ENCODE peak calls at places on chromosomes 6 and 20, in seven cellular contexts. One of them, this sample, is unnamed.

GRCh38 chr20:23841693-23842092 is 15.2 kb upstream of the CST2 start:
- DNase-seq in iris pigment epithelial cell: no peak
- DNase-seq in NCI-H748 treated with DMSO at 0.1 percent for 48 hours: no peak
- DNase-seq in amniotic stem cell: no peak
- DNase-seq in erythroblast: no peak
- DNase-seq in epithelial cell of esophagus: no peak
- DNase-seq in activated T-cell treated with anti-CD3 and anti-CD28 coated beads, Interleukin-2, amount 50 U/mL, for 72 hours: no peak
- DNase-seq in this sample: no peak

GRCh38 chr20:38642498-38642897 is 40.9 kb downstream of the ARHGAP40 start:
- DNase-seq in activated T-cell treated with anti-CD3 and anti-CD28 coated beads, Interleukin-2, amount 50 U/mL, for 72 hours: no peak
- DNase-seq in epithelial cell of esophagus: no peak
- DNase-seq in iris pigment epithelial cell: no peak
- DNase-seq in amniotic stem cell: no peak
- DNase-seq in NCI-H748 treated with DMSO at 0.1 percent for 48 hours: no peak
- DNase-seq in erythroblast: no peak
- DNase-seq in this sample: no peak

GRCh38 chr6:123575218-123575617 is 61.5 kb downstream of the TRDN start:
- DNase-seq in amniotic stem cell: no peak
- DNase-seq in iris pigment epithelial cell: no peak
- DNase-seq in erythroblast: no peak
- DNase-seq in epithelial cell of esophagus: no peak
- DNase-seq in activated T-cell treated with anti-CD3 and anti-CD28 coated beads, Interleukin-2, amount 50 U/mL, for 72 hours: no peak
- DNase-seq in NCI-H748 treated with DMSO at 0.1 percent for 48 hours: no peak
- DNase-seq in this sample: peak; percentile 82

GRCh38 chr20:24017160-24017761 is 28.7 kb upstream of the GGTLC1 start:
- DNase-seq in epithelial cell of esophagus: peak; percentile 58
- DNase-seq in iris pigment epithelial cell: no peak
- DNase-seq in erythroblast: no peak
- DNase-seq in NCI-H748 treated with DMSO at 0.1 percent for 48 hours: no peak
- DNase-seq in activated T-cell treated with anti-CD3 and anti-CD28 coated beads, Interleukin-2, amount 50 U/mL, for 72 hours: peak; percentile 26
- DNase-seq in amniotic stem cell: no peak
- DNase-seq in this sample: no peak

GRCh38 chr20:10323729-10324128 is 105.1 kb downstream of the SNAP25 start:
- DNase-seq in erythroblast: no peak
- DNase-seq in iris pigment epithelial cell: no peak
- DNase-seq in activated T-cell treated with anti-CD3 and anti-CD28 coated beads, Interleukin-2, amount 50 U/mL, for 72 hours: no peak
- DNase-seq in NCI-H748 treated with DMSO at 0.1 percent for 48 hours: no peak
- DNase-seq in epithelial cell of esophagus: no peak
- DNase-seq in amniotic stem cell: no peak
- DNase-seq in this sample: no peak

GRCh38 chr6:132333639-132334516 is 67.4 kb downstream of the MOXD1 start:
- DNase-seq in activated T-cell treated with anti-CD3 and anti-CD28 coated beads, Interleukin-2, amount 50 U/mL, for 72 hours: no peak
- DNase-seq in amniotic stem cell: no peak
- DNase-seq in iris pigment epithelial cell: peak; percentile 95
- DNase-seq in erythroblast: no peak
- DNase-seq in NCI-H748 treated with DMSO at 0.1 percent for 48 hours: no peak
- DNase-seq in epithelial cell of esophagus: peak; percentile 85
- DNase-seq in this sample: no peak

GRCh38 chr20:57470212-57470522 is 54.8 kb downstream of the CTCFL start:
- DNase-seq in activated T-cell treated with anti-CD3 and anti-CD28 coated beads, Interleukin-2, amount 50 U/mL, for 72 hours: no peak
- DNase-seq in epithelial cell of esophagus: no peak
- DNase-seq in erythroblast: no peak
- DNase-seq in NCI-H748 treated with DMSO at 0.1 percent for 48 hours: no peak
- DNase-seq in iris pigment epithelial cell: no peak
- DNase-seq in amniotic stem cell: no peak
- DNase-seq in this sample: no peak

GRCh38 chr6:47414517-47415167 is 62.9 kb upstream of the CD2AP start:
- DNase-seq in activated T-cell treated with anti-CD3 and anti-CD28 coated beads, Interleukin-2, amount 50 U/mL, for 72 hours: peak; percentile 6
- DNase-seq in amniotic stem cell: no peak
- DNase-seq in epithelial cell of esophagus: peak; percentile 23
- DNase-seq in erythroblast: peak; percentile 47
- DNase-seq in iris pigment epithelial cell: peak; percentile 54
- DNase-seq in NCI-H748 treated with DMSO at 0.1 percent for 48 hours: no peak
- DNase-seq in this sample: no peak

GRCh38 chr20:50193851-50194830 is 3.5 kb downstream of the CEBPB start:
- DNase-seq in activated T-cell treated with anti-CD3 and anti-CD28 coated beads, Interleukin-2, amount 50 U/mL, for 72 hours: peak; percentile 23
- DNase-seq in NCI-H748 treated with DMSO at 0.1 percent for 48 hours: no peak
- DNase-seq in epithelial cell of esophagus: no peak
- DNase-seq in erythroblast: peak; percentile 45
- DNase-seq in iris pigment epithelial cell: no peak
- DNase-seq in amniotic stem cell: no peak
- DNase-seq in this sample: no peak

GRCh38 chr6:94163877-94164276 is 744.5 kb upstream of the EPHA7 start:
- DNase-seq in activated T-cell treated with anti-CD3 and anti-CD28 coated beads, Interleukin-2, amount 50 U/mL, for 72 hours: no peak
- DNase-seq in amniotic stem cell: no peak
- DNase-seq in NCI-H748 treated with DMSO at 0.1 percent for 48 hours: no peak
- DNase-seq in iris pigment epithelial cell: no peak
- DNase-seq in erythroblast: no peak
- DNase-seq in epithelial cell of esophagus: no peak
- DNase-seq in this sample: no peak

GRCh38 chr6:134339216-134339615 is 21.3 kb upstream of the SGK1 start:
- DNase-seq in activated T-cell treated with anti-CD3 and anti-CD28 coated beads, Interleukin-2, amount 50 U/mL, for 72 hours: no peak
- DNase-seq in erythroblast: peak; percentile 11
- DNase-seq in epithelial cell of esophagus: no peak
- DNase-seq in NCI-H748 treated with DMSO at 0.1 percent for 48 hours: no peak
- DNase-seq in amniotic stem cell: no peak
- DNase-seq in iris pigment epithelial cell: no peak
- DNase-seq in this sample: no peak

GRCh38 chr6:42742116-42742894 is 3.6 kb downstream of the TBCC start:
- DNase-seq in NCI-H748 treated with DMSO at 0.1 percent for 48 hours: peak; percentile 34
- DNase-seq in erythroblast: no peak
- DNase-seq in epithelial cell of esophagus: peak; percentile 80
- DNase-seq in activated T-cell treated with anti-CD3 and anti-CD28 coated beads, Interleukin-2, amount 50 U/mL, for 72 hours: no peak
- DNase-seq in amniotic stem cell: no peak
- DNase-seq in iris pigment epithelial cell: peak; percentile 54
- DNase-seq in this sample: peak; percentile 80

GRCh38 chr20:17469631-17470030 is 61.5 kb downstream of the BFSP1 start:
- DNase-seq in epithelial cell of esophagus: no peak
- DNase-seq in activated T-cell treated with anti-CD3 and anti-CD28 coated beads, Interleukin-2, amount 50 U/mL, for 72 hours: no peak
- DNase-seq in iris pigment epithelial cell: no peak
- DNase-seq in NCI-H748 treated with DMSO at 0.1 percent for 48 hours: no peak
- DNase-seq in erythroblast: no peak
- DNase-seq in amniotic stem cell: no peak
- DNase-seq in this sample: no peak

GRCh38 chr6:68343901-68344300 is 291.2 kb upstream of the ADGRB3 start:
- DNase-seq in epithelial cell of esophagus: peak; percentile 58
- DNase-seq in erythroblast: peak; percentile 4
- DNase-seq in amniotic stem cell: no peak
- DNase-seq in NCI-H748 treated with DMSO at 0.1 percent for 48 hours: peak; percentile 77
- DNase-seq in activated T-cell treated with anti-CD3 and anti-CD28 coated beads, Interleukin-2, amount 50 U/mL, for 72 hours: peak; percentile 1
- DNase-seq in iris pigment epithelial cell: peak; percentile 51
- DNase-seq in this sample: no peak

GRCh38 chr6:42819803-42820508 is 38.1 kb downstream of the BICRAL start:
- DNase-seq in iris pigment epithelial cell: no peak
- DNase-seq in amniotic stem cell: no peak
- DNase-seq in erythroblast: no peak
- DNase-seq in epithelial cell of esophagus: peak; percentile 10
- DNase-seq in NCI-H748 treated with DMSO at 0.1 percent for 48 hours: peak; percentile 23
- DNase-seq in activated T-cell treated with anti-CD3 and anti-CD28 coated beads, Interleukin-2, amount 50 U/mL, for 72 hours: no peak
- DNase-seq in this sample: no peak

GRCh38 chr6:139698526-139699182 is 324.2 kb upstream of the CITED2 start:
- DNase-seq in iris pigment epithelial cell: peak; percentile 59
- DNase-seq in activated T-cell treated with anti-CD3 and anti-CD28 coated beads, Interleukin-2, amount 50 U/mL, for 72 hours: no peak
- DNase-seq in epithelial cell of esophagus: peak; percentile 53
- DNase-seq in amniotic stem cell: no peak
- DNase-seq in erythroblast: no peak
- DNase-seq in NCI-H748 treated with DMSO at 0.1 percent for 48 hours: no peak
- DNase-seq in this sample: no peak

GRCh38 chr6:144223686-144224085 is 61.4 kb upstream of the UTRN start:
- DNase-seq in amniotic stem cell: no peak
- DNase-seq in NCI-H748 treated with DMSO at 0.1 percent for 48 hours: no peak
- DNase-seq in erythroblast: no peak
- DNase-seq in activated T-cell treated with anti-CD3 and anti-CD28 coated beads, Interleukin-2, amount 50 U/mL, for 72 hours: no peak
- DNase-seq in iris pigment epithelial cell: no peak
- DNase-seq in epithelial cell of esophagus: no peak
- DNase-seq in this sample: no peak

GRCh38 chr20:64232794-64233193 is 22.8 kb upstream of the PCMTD2 start:
- DNase-seq in erythroblast: peak; percentile 21
- DNase-seq in epithelial cell of esophagus: no peak
- DNase-seq in amniotic stem cell: no peak
- DNase-seq in activated T-cell treated with anti-CD3 and anti-CD28 coated beads, Interleukin-2, amount 50 U/mL, for 72 hours: no peak
- DNase-seq in iris pigment epithelial cell: no peak
- DNase-seq in NCI-H748 treated with DMSO at 0.1 percent for 48 hours: no peak
- DNase-seq in this sample: no peak

GRCh38 chr6:25410102-25410501 is 130.9 kb downstream of the CARMIL1 start:
- DNase-seq in NCI-H748 treated with DMSO at 0.1 percent for 48 hours: no peak
- DNase-seq in erythroblast: no peak
- DNase-seq in epithelial cell of esophagus: no peak
- DNase-seq in iris pigment epithelial cell: no peak
- DNase-seq in amniotic stem cell: no peak
- DNase-seq in activated T-cell treated with anti-CD3 and anti-CD28 coated beads, Interleukin-2, amount 50 U/mL, for 72 hours: peak; percentile 4
- DNase-seq in this sample: no peak

GRCh38 chr6:3835055-3835731 is 14.0 kb upstream of the FAM50B start:
- DNase-seq in epithelial cell of esophagus: peak; percentile 17
- DNase-seq in amniotic stem cell: no peak
- DNase-seq in iris pigment epithelial cell: peak; percentile 59
- DNase-seq in erythroblast: no peak
- DNase-seq in NCI-H748 treated with DMSO at 0.1 percent for 48 hours: no peak
- DNase-seq in activated T-cell treated with anti-CD3 and anti-CD28 coated beads, Interleukin-2, amount 50 U/mL, for 72 hours: no peak
- DNase-seq in this sample: no peak

GRCh38 chr20:48761023-48761785 is 66.6 kb downstream of the PREX1 start:
- DNase-seq in epithelial cell of esophagus: no peak
- DNase-seq in activated T-cell treated with anti-CD3 and anti-CD28 coated beads, Interleukin-2, amount 50 U/mL, for 72 hours: peak; percentile 65
- DNase-seq in NCI-H748 treated with DMSO at 0.1 percent for 48 hours: no peak
- DNase-seq in iris pigment epithelial cell: no peak
- DNase-seq in amniotic stem cell: no peak
- DNase-seq in erythroblast: no peak
- DNase-seq in this sample: no peak

GRCh38 chr20:20411382-20411781 is 43.5 kb downstream of the INSM1 start:
- DNase-seq in epithelial cell of esophagus: no peak
- DNase-seq in activated T-cell treated with anti-CD3 and anti-CD28 coated beads, Interleukin-2, amount 50 U/mL, for 72 hours: no peak
- DNase-seq in amniotic stem cell: no peak
- DNase-seq in NCI-H748 treated with DMSO at 0.1 percent for 48 hours: no peak
- DNase-seq in erythroblast: no peak
- DNase-seq in iris pigment epithelial cell: no peak
- DNase-seq in this sample: peak; percentile 13

GRCh38 chr20:13141541-13141940 is 79.5 kb upstream of the ISM1 start:
- DNase-seq in iris pigment epithelial cell: no peak
- DNase-seq in epithelial cell of esophagus: no peak
- DNase-seq in activated T-cell treated with anti-CD3 and anti-CD28 coated beads, Interleukin-2, amount 50 U/mL, for 72 hours: no peak
- DNase-seq in erythroblast: no peak
- DNase-seq in NCI-H748 treated with DMSO at 0.1 percent for 48 hours: no peak
- DNase-seq in amniotic stem cell: no peak
- DNase-seq in this sample: no peak

GRCh38 chr6:111981441-111981840 is 72.5 kb upstream of the CCN6 start:
- DNase-seq in epithelial cell of esophagus: no peak
- DNase-seq in erythroblast: no peak
- DNase-seq in activated T-cell treated with anti-CD3 and anti-CD28 coated beads, Interleukin-2, amount 50 U/mL, for 72 hours: no peak
- DNase-seq in iris pigment epithelial cell: no peak
- DNase-seq in NCI-H748 treated with DMSO at 0.1 percent for 48 hours: no peak
- DNase-seq in amniotic stem cell: no peak
- DNase-seq in this sample: no peak